ENCODE peak calls at places on chromosome 21, in seven cellular contexts. I is fibroblast of mammary gland, S is AG10803, N is Panc1, K is heart right ventricle, R is neural progenitor cell, F is kidney epithelial cell. P is an unnamed sample.

GRCh38 chr21:42411197-42411869 is 7.6 kb downstream of the UBASH3A start:
- DNase-seq in K (no peak), S (no peak), N (no peak), I (no peak), R (peak; percentile 47), F (no peak), P (no peak)

GRCh38 chr21:29436143-29436542 is 137.4 kb downstream of the BACH1 start:
- DNase-seq in K (peak; percentile 40), F (no peak), I (peak; percentile 60), S (no peak), N (no peak), R (no peak), P (peak; percentile 67)

GRCh38 chr21:14916676-14917141 is 148.1 kb downstream of the NRIP1 start:
- DNase-seq in F (no peak), I (peak; percentile 22), N (no peak), S (no peak), R (no peak), K (no peak), P (no peak)

GRCh38 chr21:17554619-17555472 is 42.0 kb downstream of the CXADR start:
- DNase-seq in N (no peak), K (no peak), S (peak; percentile 5), I (peak; percentile 35), R (peak; percentile 52), F (no peak), P (peak; percentile 16)

GRCh38 chr21:14699433-14700410 is 153.6 kb upstream of the SAMSN1 start:
- DNase-seq in N (no peak), F (no peak), K (no peak), I (no peak), S (no peak), R (no peak), P (no peak)

GRCh38 chr21:19640964-19641363 is 1237.4 kb upstream of the TMPRSS15 start:
- DNase-seq in I (no peak), R (no peak), F (no peak), S (no peak), N (no peak), K (no peak), P (no peak)

GRCh38 chr21:32021319-32022027 is 148.7 kb downstream of the HUNK start:
- DNase-seq in N (no peak), S (no peak), K (peak; percentile 78), R (no peak), F (no peak), I (no peak), P (no peak)

GRCh38 chr21:32797679-32798078 is 26.1 kb upstream of the PAXBP1 start:
- DNase-seq in K (no peak), S (no peak), F (no peak), R (no peak), I (no peak), N (no peak), P (no peak)

GRCh38 chr21:41562101-41563000 is 54.4 kb upstream of the TMPRSS2 start:
- DNase-seq in R (no peak), K (peak; percentile 17), S (peak; percentile 67), F (no peak), N (no peak), I (peak; percentile 51), P (no peak)

GRCh38 chr21:34255073-34255472 is 108.7 kb upstream of the KCNE2 start:
- DNase-seq in K (no peak), F (no peak), R (no peak), N (no peak), S (no peak), I (no peak), P (no peak)

GRCh38 chr21:26709090-26709489 is 136.0 kb upstream of the CYYR1 start:
- DNase-seq in K (no peak), R (no peak), F (no peak), S (no peak), I (peak; percentile 24), N (no peak), P (peak; percentile 10)

GRCh38 chr21:34924194-34924593 is 124.9 kb downstream of the RUNX1 start:
- DNase-seq in I (no peak), R (no peak), F (no peak), K (no peak), N (no peak), S (no peak), P (no peak)

GRCh38 chr21:18722193-18722592 is 318.6 kb upstream of the TMPRSS15 start:
- DNase-seq in F (no peak), S (no peak), I (no peak), R (no peak), N (no peak), K (no peak), P (no peak)

GRCh38 chr21:28742527-28742926 is 250.2 kb downstream of the LTN1 start:
- DNase-seq in N (no peak), F (no peak), R (no peak), S (peak; percentile 77), K (no peak), I (peak; percentile 74), P (peak; percentile 93)

GRCh38 chr21:31426235-31426797 is 82.3 kb upstream of the TIAM1 start:
- DNase-seq in R (no peak), N (no peak), I (no peak), S (no peak), K (no peak), F (peak; percentile 25), P (no peak)

GRCh38 chr21:22200378-22201092 is 1202.3 kb downstream of the NCAM2 start:
- DNase-seq in N (no peak), K (no peak), F (no peak), R (no peak), I (no peak), S (no peak), P (no peak)

GRCh38 chr21:42195378-42196031 is 23.4 kb upstream of the ABCG1 start:
- DNase-seq in F (no peak), R (no peak), K (no peak), I (peak; percentile 66), S (peak; percentile 16), N (no peak), P (peak; percentile 49)

GRCh38 chr21:43211085-43212071 is 42.6 kb downstream of the CRYAA start:
- DNase-seq in S (no peak), R (peak; percentile 60), N (no peak), F (no peak), I (no peak), K (no peak), P (peak; percentile 3)

GRCh38 chr21:37670883-37671282 is 245.4 kb downstream of the KCNJ6 start:
- DNase-seq in F (no peak), K (no peak), N (no peak), I (peak; percentile 14), S (peak; percentile 86), R (no peak), P (peak; percentile 77)
- TF ChIP-seq CTCF in F (no peak), K (no peak), N (no peak), I (no peak), S (no peak), R (no peak), P (no peak)

DNA sequence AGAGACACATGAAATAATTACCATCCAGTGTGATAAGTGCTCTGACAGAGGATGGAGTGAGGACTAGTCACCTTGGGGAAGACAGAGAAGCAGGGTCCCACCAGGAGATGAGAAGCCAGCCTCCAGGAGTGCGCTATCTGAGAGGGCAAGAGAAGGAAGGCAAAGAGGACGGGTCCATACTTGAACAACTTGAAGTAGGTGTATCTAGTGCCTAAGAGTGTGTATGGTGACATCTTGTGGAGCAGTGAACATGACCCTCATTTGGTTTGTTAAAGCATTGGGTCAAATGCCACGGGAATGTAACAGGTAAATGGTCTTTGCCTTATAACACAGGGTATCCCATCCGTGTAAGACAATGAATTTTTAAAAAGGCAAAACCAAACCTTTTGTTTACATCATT is 39.8 kb downstream of the MRPL39 start:
- DNase-seq in F (no peak), I (no peak), S (no peak), N (no peak), R (no peak), K (no peak), P (no peak)
- H3K4me3 ChIP-seq in F (no peak overlapping the region), I (no peak overlapping the region), S (no peak overlapping the region), N (no peak overlapping the region), R (no peak overlapping the region), K (no peak overlapping the region), P (no peak overlapping the region)

GRCh38 chr21:46256501-46256994 is 28.0 kb upstream of the LSS start:
- DNase-seq in F (no peak), N (no peak), R (no peak), K (peak; percentile 47), S (no peak), I (no peak), P (no peak)
- TF ChIP-seq CTCF in F (no peak), N (no peak), R (no peak), K (peak; percentile 22), S (no peak), I (no peak), P (no peak)

DNA sequence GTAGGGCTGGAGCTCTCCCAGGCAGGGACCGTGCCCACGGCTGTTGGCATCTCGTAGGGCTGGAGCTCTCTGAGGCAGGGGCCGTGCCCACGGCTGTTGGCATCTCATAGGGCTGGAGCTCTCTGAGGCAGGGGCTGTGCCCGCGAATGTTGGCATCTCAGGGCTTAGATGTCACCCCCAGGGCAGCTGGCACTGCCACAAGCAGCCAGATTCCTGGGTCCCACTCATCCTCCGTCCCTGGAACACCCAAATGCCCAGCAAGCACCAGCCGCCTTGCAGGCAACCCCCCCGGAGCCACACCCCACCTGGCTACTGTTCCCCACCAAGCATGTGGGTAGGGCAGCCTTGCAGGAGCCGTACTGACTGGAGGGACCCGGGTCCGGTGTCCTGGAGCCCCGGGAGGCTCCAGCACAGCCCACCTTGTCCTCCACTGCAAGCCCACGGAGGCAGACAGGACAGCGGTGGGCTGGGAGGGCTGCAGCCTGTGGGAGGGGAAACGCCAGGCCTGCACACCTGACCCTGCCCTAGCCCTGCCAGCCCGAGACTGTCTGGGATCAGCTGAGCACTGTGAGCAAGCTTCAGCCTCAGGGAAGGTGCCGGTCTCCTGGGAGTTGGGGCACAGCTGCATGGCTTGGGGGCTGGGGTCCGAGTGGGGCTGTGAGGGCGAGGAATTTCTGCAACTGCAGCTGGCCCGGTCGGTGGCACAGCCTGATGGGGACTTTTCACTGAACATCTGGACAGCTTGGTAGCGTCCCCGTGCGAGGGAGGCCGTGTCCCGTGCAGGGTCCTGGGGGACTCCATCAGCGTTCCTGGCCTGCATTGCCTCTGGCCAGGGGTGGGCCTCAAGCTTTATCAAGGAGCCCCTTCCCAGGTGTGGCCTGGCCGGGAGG is 53.6 kb downstream of the COL18A1 start:
- DNase-seq in I (no peak), K (no peak), R (no peak), S (no peak), F (no peak), N (no peak), P (no peak)
- H3K4me3 ChIP-seq in I (no peak overlapping the region), K (no peak overlapping the region), R (no peak overlapping the region), S (no peak overlapping the region), F (no peak overlapping the region), N (no peak overlapping the region), P (no peak overlapping the region)

GRCh38 chr21:39763282-39763970 is 18.4 kb downstream of the IGSF5 start:
- DNase-seq in N (no peak), K (no peak), I (no peak), F (no peak), S (no peak), R (no peak), P (no peak)
- TF ChIP-seq CTCF in N (no peak), K (no peak), I (no peak), F (no peak), S (no peak), R (no peak), P (no peak)

P was measured in fibroblast of the aortic adventitia.